ENCODE peak calls at places on chromosome 19, in nine cellular contexts. N is fibroblast of lung, Z is GM12865, R is psoas muscle, C is epithelial cell of esophagus, D is nephron progenitor cell, J is activated B cell treated with CpG ODN at 0.5 μM for 24 hours, B is B cell, G is esophagus muscularis mucosa. H is an unnamed sample.

GRCh38 chr19:10855879-10856522 is 7.8 kb downstream of the C19orf38 start:
- DNase-seq in D (peak), R (no peak), N (no peak), J (no peak), B (no peak), G (no peak), C (peak), Z (peak), H (no peak)

GRCh38 chr19:55096061-55096701 is 20.5 kb downstream of the EPS8L1 start:
- DNase-seq in C (no peak), B (no peak), Z (no peak), R (no peak), J (no peak), D (no peak), N (no peak), G (no peak), H (no peak)

GRCh38 chr19:14150041-14150769 is 13.8 kb upstream of the ASF1B start:
- DNase-seq in J (no peak), G (no peak), R (no peak), Z (no peak), B (no peak), C (no peak), N (no peak), D (no peak), H (no peak)

GRCh38 chr19:46621191-46622117 is 3.4 kb downstream of the PTGIR start:
- DNase-seq in J (no peak), D (peak), G (no peak), N (no peak), Z (no peak), R (no peak), C (no peak), B (no peak), H (no peak)

GRCh38 chr19:31279436-31279765 is 69.8 kb downstream of the TSHZ3 start:
- DNase-seq in N (no peak), R (no peak), G (no peak), B (no peak), Z (no peak), J (no peak), C (no peak), D (no peak), H (no peak)

GRCh38 chr19:29673451-29674371 is 8.4 kb downstream of the PLEKHF1 start:
- DNase-seq in N (no peak), D (no peak), R (no peak), B (peak), C (no peak), J (no peak), G (no peak), Z (no peak), H (no peak)

GRCh38 chr19:57002765-57003164 is 117.0 kb upstream of the USP29 start:
- DNase-seq in D (no peak), C (no peak), R (no peak), Z (no peak), J (no peak), N (no peak), B (no peak), G (no peak), H (no peak)

GRCh38 chr19:42051166-42052115 is 18.6 kb downstream of the GRIK5 start:
- DNase-seq in N (no peak), Z (peak), R (no peak), B (no peak), C (peak), G (no peak), D (no peak), J (no peak), H (no peak)

GRCh38 chr19:29405728-29405995 is 120.1 kb upstream of the VSTM2B start:
- DNase-seq in Z (no peak), J (no peak), G (no peak), D (no peak), R (no peak), C (no peak), N (no peak), B (no peak), H (no peak)

GRCh38 chr19:11485245-11485837 is 4.5 kb upstream of the ELAVL3 start:
- DNase-seq in N (no peak), R (no peak), G (no peak), D (no peak), Z (no peak), J (no peak), C (no peak), B (no peak), H (no peak)

GRCh38 chr19:58118979-58119733 is 21.1 kb upstream of the ZSCAN18 start:
- DNase-seq in J (no peak), B (no peak), N (no peak), D (no peak), C (no peak), G (no peak), Z (no peak), R (no peak), H (no peak)

GRCh38 chr19:29810504-29810871 is 1.3 kb upstream of the CCNE1 start:
- DNase-seq in C (peak), Z (peak), N (peak), R (no peak), J (no peak), D (no peak), B (peak), G (no peak), H (no peak)

GRCh38 chr19:55618426-55618825 is 5.9 kb downstream of the ZNF784 start:
- DNase-seq in C (no peak), G (no peak), D (no peak), J (no peak), Z (no peak), R (no peak), B (no peak), N (no peak), H (no peak)

GRCh38 chr19:55857974-55858373 is 21.6 kb downstream of the NLRP4 start:
- DNase-seq in Z (no peak), B (no peak), R (no peak), G (no peak), D (no peak), N (no peak), C (no peak), J (no peak), H (no peak)

GRCh38 chr19:48756686-48757085 is 1.4 kb downstream of the FGF21 start:
- DNase-seq in J (no peak), Z (no peak), N (no peak), G (no peak), R (no peak), C (no peak), B (no peak), D (no peak), H (no peak)

GRCh38 chr19:15194938-15195337 is 5.9 kb downstream of the NOTCH3 start:
- DNase-seq in R (no peak), C (peak), Z (no peak), J (no peak), G (no peak), B (no peak), N (no peak), D (no peak), H (no peak)

GRCh38 chr19:43777163-43777700 is 3.5 kb downstream of the KCNN4 start:
- DNase-seq in B (no peak), Z (peak), C (no peak), G (no peak), J (no peak), R (no peak), N (no peak), D (no peak), H (no peak)

GRCh38 chr19:10220695-10221094 is 10.4 kb downstream of the S1PR2 start:
- DNase-seq in R (no peak), J (no peak), D (no peak), B (no peak), C (no peak), N (no peak), Z (no peak), G (no peak), H (no peak)

GRCh38 chr19:33301011-33301899 is 1.1 kb downstream of the CEBPA start:
- DNase-seq in R (peak), J (no peak), D (peak), Z (no peak), B (peak), G (no peak), C (no peak), N (no peak), H (no peak)

GRCh38 chr19:42380155-42380554 is 9.9 kb downstream of the CNFN start:
- DNase-seq in D (no peak), J (no peak), Z (no peak), N (no peak), C (no peak), B (no peak), G (no peak), R (no peak), H (no peak)

GRCh38 chr19:53818756-53819155 is 5.4 kb downstream of the NLRP12 start:
- DNase-seq in J (no peak), D (no peak), R (no peak), N (no peak), C (no peak), G (no peak), B (no peak), Z (no peak), H (no peak)

GRCh38 chr19:50510121-50510670 is 795 bp downstream of the JOSD2 start:
- DNase-seq in Z (no peak), J (no peak), N (no peak), B (no peak), R (no peak), D (no peak), G (no peak), C (no peak), H (no peak)
- TF ChIP-seq CTCF in Z (no peak), J (no peak), N (no peak), B (no peak), R (no peak), D (no peak), G (no peak), C (no peak), H (no peak)

GRCh38 chr19:13033819-13034611 is 38.7 kb downstream of the NFIX start:
- DNase-seq in J (no peak), D (peak), B (peak), R (peak), C (peak), N (peak), Z (peak), G (no peak), H (peak)

GRCh38 chr19:13031917-13032623 is 36.8 kb downstream of the NFIX start:
- DNase-seq in C (peak), J (no peak), Z (no peak), B (no peak), R (peak), G (no peak), D (no peak), N (peak), H (no peak)

GRCh38 chr19:13034636-13035035 is 39.4 kb downstream of the NFIX start:
- DNase-seq in J (no peak), R (no peak), D (no peak), C (peak), B (no peak), N (no peak), G (no peak), Z (no peak), H (no peak)

GRCh38 chr19:13032837-13033236 is 37.6 kb downstream of the NFIX start:
- DNase-seq in C (no peak), N (no peak), J (no peak), G (no peak), B (no peak), R (no peak), D (no peak), Z (no peak), H (no peak)

DNA sequence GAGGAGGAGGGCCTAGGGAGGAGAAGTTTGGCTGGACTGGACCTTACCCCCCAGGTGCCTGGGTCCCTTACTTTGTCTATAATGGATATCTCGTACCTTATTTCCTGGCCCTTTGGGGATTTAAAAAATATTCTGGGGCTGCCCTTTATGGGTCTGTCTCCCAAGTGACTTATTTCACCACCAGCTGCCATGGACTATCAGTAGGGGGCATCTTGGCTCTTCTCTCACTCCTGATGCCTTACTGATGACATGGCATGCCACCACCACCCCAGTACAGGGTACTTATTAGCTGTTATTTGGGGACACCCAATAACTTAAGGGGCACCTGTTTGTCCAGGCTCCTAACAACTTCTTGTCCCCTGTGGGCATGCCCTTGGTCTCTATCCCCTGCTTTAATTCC is 38.0 kb downstream of the NFIX start:
- DNase-seq in G (no peak), N (no peak), J (no peak), B (no peak), D (no peak), Z (no peak), R (no peak), C (no peak), H (no peak)
- TF ChIP-seq CTCF in G (no peak), N (peak), J (no peak), B (no peak), D (no peak), Z (no peak), R (no peak), C (no peak), H (no peak)

DNA sequence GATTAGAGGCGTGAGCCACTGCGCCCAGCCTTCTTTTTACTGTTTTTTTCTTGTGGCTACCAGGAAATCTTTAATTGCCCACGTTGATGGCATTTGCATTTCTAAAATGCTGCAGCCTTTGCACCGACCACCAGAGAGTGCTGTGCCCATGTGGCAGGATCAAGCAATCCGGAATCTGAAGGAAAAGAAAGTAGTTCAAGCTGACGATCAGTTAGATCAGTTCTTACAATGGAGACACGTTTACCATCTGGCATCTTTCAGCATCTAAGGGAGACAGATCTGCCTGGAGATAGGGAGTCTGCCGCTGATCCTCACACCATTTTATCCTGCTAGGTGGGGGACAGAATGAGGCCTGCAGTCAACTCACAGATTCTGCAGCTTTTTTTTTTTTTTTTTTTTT is 19.9 kb downstream of the TINCR start:
- DNase-seq in B (no peak), G (no peak), D (no peak), N (peak), J (no peak), Z (peak), C (peak), R (no peak), H (no peak)
- TF ChIP-seq CTCF in B (no peak), G (peak), D (peak), N (peak), J (no peak), Z (peak), C (peak), R (peak), H (no peak)

GRCh38 chr19:19207637-19208582 is 3.8 kb upstream of the NCAN start:
- DNase-seq in J (no peak), Z (no peak), B (no peak), C (peak), D (no peak), G (no peak), N (no peak), R (no peak), H (no peak)
- TF ChIP-seq CTCF in J (no peak), Z (no peak), B (no peak), C (no peak), D (no peak), G (no peak), N (no peak), R (no peak), H (no peak)

GRCh38 chr19:2478324-2478755 is 2.4 kb downstream of the GADD45B start:
- DNase-seq in Z (peak), N (peak), G (no peak), B (peak), D (peak), C (peak), J (peak), R (peak), H (peak)
- TF ChIP-seq CTCF in Z (peak), N (peak), G (peak), B (peak), D (no peak), C (peak), J (no peak), R (no peak), H (no peak)

GRCh38 chr19:17236831-17237543 is 8.7 kb downstream of the NR2F6 start:
- DNase-seq in D (no peak), J (no peak), R (no peak), Z (no peak), G (no peak), N (no peak), B (no peak), C (no peak), H (no peak)

GRCh38 chr19:17237747-17238706 is 7.7 kb downstream of the NR2F6 start:
- DNase-seq in N (no peak), B (no peak), R (no peak), Z (no peak), D (no peak), J (no peak), G (no peak), C (no peak), H (no peak)

GRCh38 chr19:17236414-17236716 is 9.4 kb downstream of the NR2F6 start:
- DNase-seq in N (no peak), C (no peak), Z (no peak), R (no peak), G (no peak), J (no peak), B (no peak), D (no peak), H (no peak)

GRCh38 chr19:17234911-17235617 is 9.0 kb downstream of the OCEL1 start:
- DNase-seq in G (no peak), J (peak), C (peak), Z (peak), B (peak), R (peak), D (peak), N (peak), H (peak)

DNA sequence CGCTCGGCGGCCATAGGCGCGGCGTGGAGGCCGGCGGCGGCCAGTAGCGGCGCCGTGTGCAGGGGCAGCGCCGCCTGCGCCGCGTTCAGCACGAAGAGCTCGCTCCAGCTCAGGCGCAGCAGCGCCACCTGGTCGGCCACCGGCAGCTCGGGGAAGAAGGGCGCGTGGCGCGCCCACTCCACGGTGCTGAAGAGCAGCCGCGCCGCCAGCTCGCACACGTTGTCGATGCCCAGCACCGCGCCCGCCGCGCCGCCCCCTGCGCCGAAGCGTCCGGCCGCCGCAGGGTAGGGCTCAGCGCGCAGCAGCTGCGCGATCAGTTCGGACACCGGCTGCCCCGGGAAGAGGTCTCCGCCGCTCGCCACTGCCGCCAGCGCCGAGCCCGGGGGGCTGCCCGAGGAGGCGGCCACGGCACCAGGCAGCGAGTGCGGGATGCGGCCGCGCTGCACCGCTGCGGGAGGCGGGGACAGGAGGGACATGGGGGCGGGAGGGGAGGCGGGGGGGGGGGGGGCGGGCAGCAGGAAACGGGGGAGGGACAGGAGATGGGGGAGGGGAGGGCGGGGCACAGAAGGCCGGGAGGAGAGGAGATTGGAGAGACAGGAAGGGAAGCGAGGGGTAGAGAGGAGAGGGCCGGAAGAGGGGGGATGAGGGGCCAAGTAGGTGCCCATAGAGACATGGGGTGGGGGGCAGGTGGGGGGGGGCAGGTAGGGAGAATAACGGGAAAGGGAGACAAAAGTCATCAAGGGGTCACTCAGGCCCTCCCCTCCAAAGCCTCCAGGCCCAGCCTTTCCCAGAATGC is 9.8 kb downstream of the OCEL1 start:
- DNase-seq in B (peak), N (peak), Z (peak), J (peak), G (no peak), R (peak), D (peak), C (peak), H (peak)
- TF ChIP-seq CTCF in B (peak), N (peak), Z (peak), J (no peak), G (peak), R (peak), D (no peak), C (peak), H (peak)

H was measured in natural killer cell.